ENCODE peak calls at places on chromosome 7, in four cellular contexts. L, B, C and G are unnamed samples.

GRCh38 chr7:69436944-69437343 is 161.3 kb upstream of the AUTS2 start:
- DNase-seq in B (no peak), C (no peak), L (no peak), G (no peak)

GRCh38 chr7:22269963-22270362 is 87.0 kb downstream of the RAPGEF5 start:
- DNase-seq in B (no peak), C (no peak), L (no peak), G (no peak)

GRCh38 chr7:55113760-55114541 is 95.1 kb downstream of the EGFR start:
- DNase-seq in B (no peak), C (no peak), L (no peak), G (no peak)

GRCh38 chr7:35714407-35714806 is 19.5 kb upstream of the HERPUD2 start:
- DNase-seq in L (no peak), C (no peak), B (no peak), G (no peak)

GRCh38 chr7:43880596-43880995 is 11.3 kb upstream of the MRPS24 start:
- DNase-seq in C (no peak), L (no peak), B (no peak), G (no peak)

GRCh38 chr7:120806669-120807068 is 51.3 kb downstream of the TSPAN12 start:
- DNase-seq in L (no peak), C (no peak), B (no peak), G (no peak)

GRCh38 chr7:93284908-93285307 is 52.7 kb downstream of the VPS50 start:
- DNase-seq in C (no peak), B (no peak), L (no peak), G (no peak)

GRCh38 chr7:24706211-24707165 is 50.8 kb downstream of the GSDME start:
- DNase-seq in C (no peak), L (no peak), B (no peak), G (no peak)

GRCh38 chr7:117435475-117436043 is 8.3 kb upstream of the ASZ1 start:
- DNase-seq in L (no peak), B (no peak), C (no peak), G (no peak)

GRCh38 chr7:81415181-81415580 is 354.7 kb downstream of the HGF start:
- DNase-seq in L (no peak), B (no peak), C (no peak), G (no peak)

GRCh38 chr7:36958094-36958718 is 233.9 kb upstream of the AOAH start:
- DNase-seq in L (no peak), C (no peak), B (no peak), G (no peak)

GRCh38 chr7:88233828-88234227 is 14.0 kb upstream of the SRI start:
- DNase-seq in B (no peak), C (no peak), L (no peak), G (no peak)

GRCh38 chr7:157401567-157402387 is 65.0 kb downstream of the DNAJB6 start:
- DNase-seq in L (no peak), C (no peak), B (no peak), G (no peak)

GRCh38 chr7:25391295-25391861 is 163.1 kb upstream of the NPVF start:
- DNase-seq in B (no peak), L (no peak), C (no peak), G (no peak)

GRCh38 chr7:70614237-70614984 is 517.5 kb upstream of the GALNT17 start:
- DNase-seq in B (no peak), C (no peak), L (no peak), G (no peak)

GRCh38 chr7:214410-215212 is 22.2 kb downstream of the FAM20C start:
- DNase-seq in B (no peak), C (no peak), L (no peak), G (no peak)

GRCh38 chr7:114663502-114663901 is 248.9 kb downstream of the FOXP2 start:
- DNase-seq in B (no peak), L (no peak), C (no peak), G (no peak)

GRCh38 chr7:77765906-77766800 is 32.1 kb downstream of the TMEM60 start:
- DNase-seq in L (no peak), B (no peak), C (no peak), G (no peak)

GRCh38 chr7:146878901-146879300 is 762.3 kb downstream of the CNTNAP2 start:
- DNase-seq in L (no peak), B (no peak), C (no peak), G (no peak)

GRCh38 chr7:74587435-74588126 is 69.9 kb upstream of the GTF2I start:
- DNase-seq in B (no peak), L (no peak), C (no peak), G (peak)

GRCh38 chr7:23383225-23383624 is 84.1 kb downstream of the MALSU1 start:
- DNase-seq in L (no peak), C (no peak), B (no peak), G (no peak)

GRCh38 chr7:47578581-47579270 is 3.2 kb downstream of the TNS3 start:
- DNase-seq in B (no peak), L (no peak), C (no peak), G (no peak)

GRCh38 chr7:29177963-29178612 is 16.5 kb upstream of the CHN2 start:
- DNase-seq in C (no peak), L (no peak), B (no peak), G (no peak)

GRCh38 chr7:134755422-134756022 is 23.9 kb upstream of the CALD1 start:
- DNase-seq in L (no peak), B (peak), C (peak), G (no peak)

GRCh38 chr7:70028620-70029019 is 430.3 kb downstream of the AUTS2 start:
- DNase-seq in B (no peak), C (no peak), L (no peak), G (no peak)

GRCh38 chr7:70135656-70136055 is 537.4 kb downstream of the AUTS2 start:
- DNase-seq in C (no peak), L (no peak), B (no peak), G (no peak)

GRCh38 chr7:154592392-154592791 is 410.5 kb downstream of the PAXIP1 start:
- DNase-seq in L (no peak), C (no peak), B (no peak), G (no peak)

GRCh38 chr7:100719523-100720319 is 547 bp upstream of the EPO start:
- DNase-seq in C (no peak), B (no peak), L (no peak), G (no peak)